ENCODE peak calls at places on chromosomes 2 and 18, in five cellular contexts. One of them, this sample, is unnamed.

GRCh38 chr2:135820003-135820618 is 16.9 kb downstream of the LCT start:
- DNase-seq in HepG2: no peak
- DNase-seq in GM12878: peak
- DNase-seq in A549: no peak
- DNase-seq in K562: no peak
- DNase-seq in this sample: no peak

GRCh38 chr2:239945751-239946569 is 79.2 kb downstream of the NDUFA10 start:
- DNase-seq in A549: no peak
- DNase-seq in GM12878: no peak
- DNase-seq in K562: no peak
- DNase-seq in HepG2: no peak
- DNase-seq in this sample: no peak

GRCh38 chr2:160492401-160493226 is 993 bp downstream of the RBMS1 start:
- DNase-seq in GM12878: no peak
- DNase-seq in K562: peak
- DNase-seq in A549: peak
- DNase-seq in HepG2: peak
- DNase-seq in this sample: peak

GRCh38 chr2:85778646-85779364 is 25.0 kb downstream of the ATOH8 start:
- DNase-seq in K562: no peak
- DNase-seq in A549: no peak
- DNase-seq in GM12878: no peak
- DNase-seq in HepG2: no peak
- DNase-seq in this sample: no peak

GRCh38 chr2:39778775-39779751 is at the start of gene THUMPD2:
- DNase-seq in HepG2: peak
- DNase-seq in GM12878: no peak
- DNase-seq in K562: peak
- DNase-seq in A549: peak
- DNase-seq in this sample: peak

GRCh38 chr2:110716959-110717645 is 15.3 kb upstream of the ACOXL start:
- DNase-seq in HepG2: no peak
- DNase-seq in A549: no peak
- DNase-seq in GM12878: no peak
- DNase-seq in K562: no peak
- DNase-seq in this sample: no peak

GRCh38 chr2:235366390-235366789 is 127.5 kb upstream of the AGAP1 start:
- DNase-seq in GM12878: no peak
- DNase-seq in A549: no peak
- DNase-seq in K562: no peak
- DNase-seq in HepG2: no peak
- DNase-seq in this sample: no peak

GRCh38 chr18:5543854-5544389 is at the start of gene EPB41L3:
- DNase-seq in HepG2: no peak
- DNase-seq in GM12878: no peak
- DNase-seq in A549: no peak
- DNase-seq in K562: no peak
- DNase-seq in this sample: peak

GRCh38 chr18:78199002-78199401 is 780.6 kb upstream of the SALL3 start:
- DNase-seq in HepG2: no peak
- DNase-seq in A549: no peak
- DNase-seq in GM12878: no peak
- DNase-seq in K562: no peak
- DNase-seq in this sample: no peak

GRCh38 chr2:167953790-167954189 is 293.6 kb downstream of the STK39 start:
- DNase-seq in K562: no peak
- DNase-seq in HepG2: no peak
- DNase-seq in A549: no peak
- DNase-seq in GM12878: no peak
- DNase-seq in this sample: no peak

GRCh38 chr2:167960089-167960747 is 287.2 kb downstream of the STK39 start:
- DNase-seq in K562: no peak
- DNase-seq in A549: no peak
- DNase-seq in HepG2: no peak
- DNase-seq in GM12878: no peak
- DNase-seq in this sample: peak

GRCh38 chr2:167955264-167955906 is 292.0 kb downstream of the STK39 start:
- DNase-seq in HepG2: no peak
- DNase-seq in A549: no peak
- DNase-seq in GM12878: no peak
- DNase-seq in K562: no peak
- DNase-seq in this sample: no peak

GRCh38 chr2:167957662-167958061 is 289.7 kb downstream of the STK39 start:
- DNase-seq in HepG2: no peak
- DNase-seq in A549: no peak
- DNase-seq in K562: no peak
- DNase-seq in GM12878: no peak
- DNase-seq in this sample: no peak

GRCh38 chr2:167954500-167954899 is 292.9 kb downstream of the STK39 start:
- DNase-seq in HepG2: no peak
- DNase-seq in GM12878: no peak
- DNase-seq in K562: no peak
- DNase-seq in A549: no peak
- DNase-seq in this sample: no peak
- TF ChIP-seq USF2 in HepG2: no peak
- TF ChIP-seq USF2 in GM12878: no peak
- TF ChIP-seq USF2 in K562: no peak
- TF ChIP-seq USF2 in A549: no peak
- TF ChIP-seq USF2 in this sample: no peak

GRCh38 chr2:70132244-70133126 is 45.2 kb downstream of the PCBP1 start:
- DNase-seq in HepG2: peak
- DNase-seq in K562: no peak
- DNase-seq in A549: peak
- DNase-seq in GM12878: no peak
- DNase-seq in this sample: no peak
- TF ChIP-seq ESRRA in HepG2: peak
- TF ChIP-seq ESRRA in K562: no peak
- TF ChIP-seq ESRRA in A549: no peak
- TF ChIP-seq ESRRA in GM12878: no peak
- TF ChIP-seq ESRRA in this sample: no peak

GRCh38 chr2:98917031-98917459 is 19.0 kb downstream of the CRACDL start:
- DNase-seq in GM12878: no peak
- DNase-seq in K562: no peak
- DNase-seq in HepG2: no peak
- DNase-seq in A549: peak
- DNase-seq in this sample: no peak
- TF ChIP-seq USF2 in GM12878: no peak
- TF ChIP-seq USF2 in K562: no peak
- TF ChIP-seq USF2 in HepG2: no peak
- TF ChIP-seq USF2 in A549: no peak
- TF ChIP-seq USF2 in this sample: no peak

GRCh38 chr2:238587776-238588660 is 161.3 kb downstream of the ASB1 start:
- DNase-seq in GM12878: no peak
- DNase-seq in HepG2: no peak
- DNase-seq in K562: no peak
- DNase-seq in A549: no peak
- DNase-seq in this sample: no peak

GRCh38 chr2:238593236-238593635 is 166.5 kb downstream of the ASB1 start:
- DNase-seq in GM12878: no peak
- DNase-seq in HepG2: no peak
- DNase-seq in A549: no peak
- DNase-seq in K562: no peak
- DNase-seq in this sample: no peak

GRCh38 chr2:238591732-238592131 is 165.0 kb downstream of the ASB1 start:
- DNase-seq in K562: no peak
- DNase-seq in A549: no peak
- DNase-seq in HepG2: no peak
- DNase-seq in GM12878: no peak
- DNase-seq in this sample: no peak

GRCh38 chr2:238586931-238587775 is 160.4 kb downstream of the ASB1 start:
- DNase-seq in A549: no peak
- DNase-seq in GM12878: no peak
- DNase-seq in K562: no peak
- DNase-seq in HepG2: no peak
- DNase-seq in this sample: no peak

GRCh38 chr2:238589591-238590460 is 163.1 kb downstream of the ASB1 start:
- DNase-seq in GM12878: no peak
- DNase-seq in HepG2: no peak
- DNase-seq in A549: no peak
- DNase-seq in K562: no peak
- DNase-seq in this sample: no peak
- TF ChIP-seq ESRRA in GM12878: no peak
- TF ChIP-seq ESRRA in HepG2: no peak
- TF ChIP-seq ESRRA in A549: no peak
- TF ChIP-seq ESRRA in K562: no peak
- TF ChIP-seq ESRRA in this sample: no peak